ENCODE peak calls at places on chromosomes 16 and 17, in nine cellular contexts. One of them, this sample, is unnamed.

GRCh38 chr17:74369221-74369620 is 1.9 kb downstream of the GPR142 start:
- DNase-seq in OCI-LY7: peak; percentile 38
- DNase-seq in GM23338: peak; percentile 66
- DNase-seq in MM.1S: no peak
- DNase-seq in hepatocyte: no peak
- DNase-seq in HCT116: no peak
- DNase-seq in Karpas-422: no peak
- DNase-seq in PC-3: no peak
- DNase-seq in SK-N-SH: no peak
- DNase-seq in this sample: no peak

GRCh38 chr16:57469917-57470470 is 7.5 kb downstream of the POLR2C start:
- DNase-seq in OCI-LY7: no peak
- DNase-seq in GM23338: peak; percentile 19
- DNase-seq in MM.1S: no peak
- DNase-seq in hepatocyte: no peak
- DNase-seq in HCT116: no peak
- DNase-seq in Karpas-422: no peak
- DNase-seq in PC-3: no peak
- DNase-seq in SK-N-SH: peak; percentile 38
- DNase-seq in this sample: no peak

GRCh38 chr17:64022631-64023063 is 2.2 kb upstream of the ICAM2 start:
- DNase-seq in OCI-LY7: no peak
- DNase-seq in GM23338: no peak
- DNase-seq in MM.1S: no peak
- DNase-seq in hepatocyte: no peak
- DNase-seq in HCT116: no peak
- DNase-seq in Karpas-422: no peak
- DNase-seq in PC-3: no peak
- DNase-seq in SK-N-SH: no peak
- DNase-seq in this sample: no peak

GRCh38 chr16:73565263-73565662 is 517.3 kb upstream of the ZFHX3 start:
- DNase-seq in OCI-LY7: no peak
- DNase-seq in GM23338: peak; percentile 77
- DNase-seq in MM.1S: no peak
- DNase-seq in hepatocyte: no peak
- DNase-seq in HCT116: peak; percentile 15
- DNase-seq in Karpas-422: peak; percentile 63
- DNase-seq in PC-3: peak; percentile 37
- DNase-seq in SK-N-SH: no peak
- DNase-seq in this sample: peak; percentile 7

GRCh38 chr16:4452674-4453073 is 21.8 kb downstream of the NMRAL1 start:
- DNase-seq in OCI-LY7: no peak
- DNase-seq in GM23338: no peak
- DNase-seq in MM.1S: no peak
- DNase-seq in hepatocyte: no peak
- DNase-seq in HCT116: no peak
- DNase-seq in Karpas-422: no peak
- DNase-seq in PC-3: no peak
- DNase-seq in SK-N-SH: no peak
- DNase-seq in this sample: no peak

GRCh38 chr16:30474062-30474452 is 1.5 kb downstream of the ITGAL start:
- DNase-seq in OCI-LY7: no peak
- DNase-seq in GM23338: no peak
- DNase-seq in MM.1S: no peak
- DNase-seq in hepatocyte: no peak
- DNase-seq in HCT116: no peak
- DNase-seq in Karpas-422: no peak
- DNase-seq in PC-3: no peak
- DNase-seq in SK-N-SH: no peak
- DNase-seq in this sample: no peak

GRCh38 chr17:67588326-67588725 is 129.4 kb upstream of the NOL11 start:
- DNase-seq in OCI-LY7: no peak
- DNase-seq in GM23338: no peak
- DNase-seq in MM.1S: no peak
- DNase-seq in hepatocyte: no peak
- DNase-seq in HCT116: no peak
- DNase-seq in Karpas-422: no peak
- DNase-seq in PC-3: no peak
- DNase-seq in SK-N-SH: no peak
- DNase-seq in this sample: no peak

GRCh38 chr17:17303010-17303846 is at the start of gene NT5M:
- DNase-seq in OCI-LY7: peak; percentile 85
- DNase-seq in GM23338: peak; percentile 90
- DNase-seq in MM.1S: peak; percentile 88
- DNase-seq in hepatocyte: peak; percentile 88
- DNase-seq in HCT116: no peak
- DNase-seq in Karpas-422: peak; percentile 96
- DNase-seq in PC-3: peak; percentile 93
- DNase-seq in SK-N-SH: peak; percentile 95
- DNase-seq in this sample: peak; percentile 92

GRCh38 chr16:22670551-22670970 is 143.4 kb upstream of the HS3ST2 start:
- DNase-seq in OCI-LY7: peak; percentile 80
- DNase-seq in GM23338: peak; percentile 95
- DNase-seq in MM.1S: no peak
- DNase-seq in hepatocyte: no peak
- DNase-seq in HCT116: peak; percentile 65
- DNase-seq in Karpas-422: peak; percentile 89
- DNase-seq in PC-3: peak; percentile 14
- DNase-seq in SK-N-SH: peak; percentile 64
- DNase-seq in this sample: no peak

GRCh38 chr16:87815567-87815966 is 49.8 kb upstream of the KLHDC4 start:
- DNase-seq in OCI-LY7: no peak
- DNase-seq in GM23338: no peak
- DNase-seq in MM.1S: no peak
- DNase-seq in hepatocyte: no peak
- DNase-seq in HCT116: no peak
- DNase-seq in Karpas-422: no peak
- DNase-seq in PC-3: no peak
- DNase-seq in SK-N-SH: no peak
- DNase-seq in this sample: no peak

GRCh38 chr16:14310519-14310991 is 239.4 kb downstream of the MRTFB start:
- DNase-seq in OCI-LY7: peak; percentile 84
- DNase-seq in GM23338: peak; percentile 69
- DNase-seq in MM.1S: no peak
- DNase-seq in hepatocyte: no peak
- DNase-seq in HCT116: no peak
- DNase-seq in Karpas-422: peak; percentile 83
- DNase-seq in PC-3: no peak
- DNase-seq in SK-N-SH: peak; percentile 44
- DNase-seq in this sample: peak; percentile 67

GRCh38 chr16:15781650-15782049 is 75.2 kb downstream of the MYH11 start:
- DNase-seq in OCI-LY7: no peak
- DNase-seq in GM23338: no peak
- DNase-seq in MM.1S: no peak
- DNase-seq in hepatocyte: no peak
- DNase-seq in HCT116: no peak
- DNase-seq in Karpas-422: no peak
- DNase-seq in PC-3: no peak
- DNase-seq in SK-N-SH: no peak
- DNase-seq in this sample: no peak

GRCh38 chr16:14335297-14335696 is 264.2 kb downstream of the MRTFB start:
- DNase-seq in OCI-LY7: peak; percentile 47
- DNase-seq in GM23338: no peak
- DNase-seq in MM.1S: no peak
- DNase-seq in hepatocyte: no peak
- DNase-seq in HCT116: no peak
- DNase-seq in Karpas-422: peak; percentile 66
- DNase-seq in PC-3: no peak
- DNase-seq in SK-N-SH: no peak
- DNase-seq in this sample: peak; percentile 20

GRCh38 chr17:4648741-4649140 is 7.3 kb upstream of the ALOX15 start:
- DNase-seq in OCI-LY7: no peak
- DNase-seq in GM23338: no peak
- DNase-seq in MM.1S: no peak
- DNase-seq in hepatocyte: peak; percentile 57
- DNase-seq in HCT116: no peak
- DNase-seq in Karpas-422: no peak
- DNase-seq in PC-3: no peak
- DNase-seq in SK-N-SH: no peak
- DNase-seq in this sample: no peak

GRCh38 chr17:73624496-73624988 is 19.7 kb downstream of the SDK2 start:
- DNase-seq in OCI-LY7: no peak
- DNase-seq in GM23338: no peak
- DNase-seq in MM.1S: no peak
- DNase-seq in hepatocyte: no peak
- DNase-seq in HCT116: no peak
- DNase-seq in Karpas-422: no peak
- DNase-seq in PC-3: no peak
- DNase-seq in SK-N-SH: no peak
- DNase-seq in this sample: no peak

DNA sequence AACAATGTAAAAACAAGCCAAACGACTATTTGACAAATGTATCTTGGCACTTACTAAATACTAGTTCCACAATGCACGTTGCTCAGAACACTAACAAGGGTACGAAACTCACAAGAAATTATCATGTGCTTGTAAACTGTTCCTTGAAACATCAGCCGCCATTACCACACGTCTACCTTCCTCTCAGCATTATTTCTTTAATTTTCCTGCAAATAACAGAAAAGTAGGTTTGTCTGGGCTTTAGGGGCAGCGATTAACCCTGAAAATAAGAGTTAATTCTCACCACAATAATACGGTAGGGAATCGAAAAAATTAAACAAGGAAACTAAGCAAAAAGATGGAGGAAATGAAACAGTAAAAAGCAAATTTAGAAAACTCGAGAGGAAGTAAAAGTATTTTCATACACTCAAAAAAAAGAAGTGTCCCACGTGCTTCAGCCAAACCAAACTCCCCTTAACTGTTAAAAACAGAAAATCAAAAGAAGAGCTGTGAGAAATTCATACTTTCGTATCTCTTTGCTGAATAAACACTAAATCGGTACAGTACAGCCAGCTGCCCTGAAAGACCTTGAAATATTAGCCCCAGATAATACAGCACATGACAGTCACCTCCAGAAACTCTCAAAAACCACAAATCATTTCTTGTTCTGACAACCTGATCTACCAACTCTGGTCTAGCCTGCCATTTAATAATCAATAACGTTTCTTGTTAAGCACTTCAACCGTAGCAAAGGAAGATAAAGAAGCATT is 1.2 kb downstream of the ARHGAP17 start:
- DNase-seq in OCI-LY7: peak; percentile 75
- DNase-seq in GM23338: no peak
- DNase-seq in MM.1S: peak; percentile 83
- DNase-seq in hepatocyte: no peak
- DNase-seq in HCT116: no peak
- DNase-seq in Karpas-422: peak; percentile 82
- DNase-seq in PC-3: no peak
- DNase-seq in SK-N-SH: no peak
- DNase-seq in this sample: no peak
- H3K9me2 ChIP-seq in OCI-LY7: no peaks in the 10 kb centered on the region
- H3K9me2 ChIP-seq in GM23338: no peaks in the 10 kb centered on the region
- H3K9me2 ChIP-seq in MM.1S: no peaks in the 10 kb centered on the region
- H3K9me2 ChIP-seq in hepatocyte: no peaks in the 10 kb centered on the region
- H3K9me2 ChIP-seq in HCT116: no peaks in the 10 kb centered on the region
- H3K9me2 ChIP-seq in Karpas-422: no peaks in the 10 kb centered on the region
- H3K9me2 ChIP-seq in PC-3: no peaks in the 10 kb centered on the region
- H3K9me2 ChIP-seq in SK-N-SH: no peaks in the 10 kb centered on the region
- H3K9me2 ChIP-seq in this sample: no peaks in the 10 kb centered on the region

DNA sequence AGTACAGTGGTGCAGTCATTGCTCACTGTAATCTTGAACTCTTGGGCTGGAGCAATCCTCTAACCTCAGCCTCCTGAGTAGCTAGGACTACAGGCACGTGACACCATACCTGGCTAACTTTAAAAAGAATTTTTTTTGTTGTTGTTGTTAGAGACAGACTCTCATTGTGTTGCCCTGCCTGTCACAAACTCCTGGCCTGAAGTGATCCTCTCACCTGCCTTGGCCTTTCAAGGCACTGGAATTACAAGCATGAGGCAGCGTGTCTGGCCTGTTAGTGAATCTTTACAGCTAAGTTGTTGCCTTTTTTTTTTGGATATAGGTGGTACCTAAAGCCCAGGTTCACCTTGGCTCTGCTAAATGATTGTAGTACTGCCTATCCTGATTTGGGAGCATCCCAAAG is 290.6 kb downstream of the BCAS3 start:
- DNase-seq in OCI-LY7: no peak
- DNase-seq in GM23338: peak; percentile 8
- DNase-seq in MM.1S: no peak
- DNase-seq in hepatocyte: no peak
- DNase-seq in HCT116: no peak
- DNase-seq in Karpas-422: no peak
- DNase-seq in PC-3: no peak
- DNase-seq in SK-N-SH: no peak
- DNase-seq in this sample: no peak
- H3K9me2 ChIP-seq in OCI-LY7: no peaks in the 10 kb centered on the region
- H3K9me2 ChIP-seq in GM23338: no peaks in the 10 kb centered on the region
- H3K9me2 ChIP-seq in MM.1S: no peaks in the 10 kb centered on the region
- H3K9me2 ChIP-seq in hepatocyte: no peaks in the 10 kb centered on the region
- H3K9me2 ChIP-seq in HCT116: no peaks in the 10 kb centered on the region
- H3K9me2 ChIP-seq in Karpas-422: no peaks in the 10 kb centered on the region
- H3K9me2 ChIP-seq in PC-3: no peaks in the 10 kb centered on the region
- H3K9me2 ChIP-seq in SK-N-SH: no peaks in the 10 kb centered on the region
- H3K9me2 ChIP-seq in this sample: no peaks in the 10 kb centered on the region

GRCh38 chr17:33084755-33085154 is 93.1 kb downstream of the SPACA3 start:
- DNase-seq in OCI-LY7: no peak
- DNase-seq in GM23338: no peak
- DNase-seq in MM.1S: no peak
- DNase-seq in hepatocyte: no peak
- DNase-seq in HCT116: no peak
- DNase-seq in Karpas-422: no peak
- DNase-seq in PC-3: no peak
- DNase-seq in SK-N-SH: no peak
- DNase-seq in this sample: no peak
- H3K9me2 ChIP-seq in OCI-LY7: no peaks in the 10 kb centered on the region
- H3K9me2 ChIP-seq in GM23338: no peaks in the 10 kb centered on the region
- H3K9me2 ChIP-seq in MM.1S: no peaks in the 10 kb centered on the region
- H3K9me2 ChIP-seq in hepatocyte: no peaks in the 10 kb centered on the region
- H3K9me2 ChIP-seq in HCT116: no peaks in the 10 kb centered on the region
- H3K9me2 ChIP-seq in Karpas-422: no peaks in the 10 kb centered on the region
- H3K9me2 ChIP-seq in PC-3: no peaks in the 10 kb centered on the region
- H3K9me2 ChIP-seq in SK-N-SH: no peaks in the 10 kb centered on the region
- H3K9me2 ChIP-seq in this sample: no peaks in the 10 kb centered on the region

DNA sequence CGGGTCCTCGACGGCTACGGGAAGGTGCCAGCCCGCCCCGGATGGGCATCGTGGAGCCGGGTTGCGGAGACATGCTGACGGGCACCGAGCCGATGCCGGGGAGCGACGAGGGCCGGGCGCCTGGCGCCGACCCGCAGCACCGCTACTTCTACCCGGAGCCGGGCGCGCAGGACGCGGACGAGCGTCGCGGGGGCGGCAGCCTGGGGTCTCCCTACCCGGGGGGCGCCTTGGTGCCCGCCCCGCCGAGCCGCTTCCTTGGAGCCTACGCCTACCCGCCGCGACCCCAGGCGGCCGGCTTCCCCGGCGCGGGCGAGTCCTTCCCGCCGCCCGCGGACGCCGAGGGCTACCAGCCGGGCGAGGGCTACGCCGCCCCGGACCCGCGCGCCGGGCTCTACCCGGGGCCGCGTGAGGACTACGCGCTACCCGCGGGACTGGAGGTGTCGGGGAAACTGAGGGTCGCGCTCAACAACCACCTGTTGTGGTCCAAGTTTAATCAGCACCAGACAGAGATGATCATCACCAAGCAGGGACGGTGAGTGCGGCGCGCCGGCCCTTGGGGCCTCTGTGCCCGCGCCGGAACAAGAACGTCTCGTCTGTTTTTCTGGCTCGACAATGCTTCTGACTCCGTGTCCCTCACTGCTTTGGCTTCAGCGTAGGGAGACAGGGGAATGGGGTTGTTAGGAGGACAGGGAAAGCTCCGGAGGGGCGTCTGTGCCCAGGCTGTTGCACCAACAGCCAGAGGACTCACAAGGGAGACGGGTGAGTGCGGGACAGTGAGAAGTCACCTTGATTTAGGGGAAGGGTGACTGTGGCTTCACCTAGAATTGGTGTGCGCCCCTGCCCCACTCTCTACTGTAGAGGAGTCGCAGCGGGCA is 615 bp downstream of the TBX21 start:
- DNase-seq in OCI-LY7: no peak
- DNase-seq in GM23338: peak; percentile 55
- DNase-seq in MM.1S: no peak
- DNase-seq in hepatocyte: no peak
- DNase-seq in HCT116: no peak
- DNase-seq in Karpas-422: no peak
- DNase-seq in PC-3: no peak
- DNase-seq in SK-N-SH: peak; percentile 82
- DNase-seq in this sample: peak; percentile 21
- H3K9me2 ChIP-seq in OCI-LY7: no peaks in the 10 kb centered on the region
- H3K9me2 ChIP-seq in GM23338: no peaks in the 10 kb centered on the region
- H3K9me2 ChIP-seq in MM.1S: no peaks in the 10 kb centered on the region
- H3K9me2 ChIP-seq in hepatocyte: no peaks in the 10 kb centered on the region
- H3K9me2 ChIP-seq in HCT116: no peaks in the 10 kb centered on the region
- H3K9me2 ChIP-seq in Karpas-422: no peaks in the 10 kb centered on the region
- H3K9me2 ChIP-seq in PC-3: no peaks in the 10 kb centered on the region
- H3K9me2 ChIP-seq in SK-N-SH: no peaks in the 10 kb centered on the region
- H3K9me2 ChIP-seq in this sample: no peaks in the 10 kb centered on the region